ENCODE peak calls at places on chromosomes 11 and 22, in nine cellular contexts. Z is progenitor cell of endocrine pancreas, N is endothelial cell, A is adrenal gland, T is psoas muscle, L is heart right ventricle, X is osteocyte, C is astrocyte of the spinal cord, P is body of pancreas. R is an unnamed sample.

GRCh38 chr22:50218996-50219727 is 18.4 kb downstream of the SELENOO start:
- DNase-seq in X (peak), Z (no peak), L (peak), T (peak), P (peak), A (peak), N (no peak), C (peak), R (no peak)

GRCh38 chr22:38657248-38657909 is 941 bp downstream of the CBY1 start:
- DNase-seq in X (no peak), Z (no peak), P (peak), T (no peak), N (peak), A (no peak), L (no peak), C (peak), R (no peak)

GRCh38 chr11:122812612-122813011 is 25.7 kb upstream of the CRTAM start:
- DNase-seq in C (no peak), A (no peak), Z (no peak), T (no peak), P (no peak), N (no peak), L (no peak), X (no peak), R (no peak)

GRCh38 chr11:130849215-130849568 is 67.1 kb downstream of the SNX19 start:
- DNase-seq in C (peak), Z (no peak), P (no peak), N (no peak), X (no peak), A (no peak), T (no peak), L (no peak), R (no peak)

GRCh38 chr11:65498042-65498726 is 661 bp upstream of the MALAT1 start:
- DNase-seq in P (peak), L (no peak), T (peak), N (no peak), C (no peak), X (no peak), A (peak), Z (no peak), R (no peak)

GRCh38 chr11:2194877-2195755 is 23.5 kb upstream of the TH start:
- DNase-seq in Z (peak), A (peak), L (peak), X (no peak), N (peak), C (peak), T (no peak), P (peak), R (no peak)

GRCh38 chr11:128772814-128773213 is 78.9 kb downstream of the FLI1 start:
- DNase-seq in C (no peak), Z (no peak), L (peak), P (peak), A (peak), N (no peak), X (no peak), T (peak), R (no peak)

GRCh38 chr22:18031670-18032454 is 7.5 kb upstream of the MICAL3 start:
- DNase-seq in X (peak), Z (no peak), C (peak), T (peak), N (no peak), P (peak), L (no peak), A (peak), R (no peak)

GRCh38 chr11:85718991-85719807 is 33.2 kb upstream of the CCDC89 start:
- DNase-seq in Z (no peak), P (peak), A (no peak), N (no peak), X (no peak), L (peak), T (peak), C (peak), R (no peak)

GRCh38 chr11:68269414-68270081 is 2.2 kb downstream of the C11orf24 start:
- DNase-seq in L (no peak), N (no peak), C (peak), A (no peak), Z (no peak), X (no peak), T (no peak), P (no peak), R (no peak)

GRCh38 chr11:30310623-30311022 is 12.3 kb upstream of the ARL14EP start:
- DNase-seq in L (no peak), C (no peak), T (no peak), Z (no peak), A (no peak), N (no peak), P (no peak), X (no peak), R (no peak)

GRCh38 chr11:107545101-107545514 is 20.4 kb downstream of the ALKBH8 start:
- DNase-seq in P (no peak), L (no peak), N (no peak), T (no peak), X (no peak), Z (no peak), A (no peak), C (peak), R (no peak)

GRCh38 chr11:94031625-94032024 is 10.5 kb downstream of the HEPHL1 start:
- DNase-seq in Z (no peak), C (no peak), P (no peak), X (no peak), L (no peak), N (no peak), T (no peak), A (no peak), R (no peak)

GRCh38 chr11:94027210-94027609 is 6.1 kb downstream of the HEPHL1 start:
- DNase-seq in L (no peak), Z (no peak), P (no peak), X (no peak), C (no peak), N (no peak), A (no peak), T (no peak), R (no peak)

GRCh38 chr11:94025695-94026394 is 4.7 kb downstream of the HEPHL1 start:
- DNase-seq in C (peak), N (no peak), T (no peak), P (no peak), L (no peak), Z (no peak), A (no peak), X (no peak), R (no peak)

GRCh38 chr11:94030059-94030458 is 8.9 kb downstream of the HEPHL1 start:
- DNase-seq in X (no peak), C (no peak), A (no peak), P (no peak), Z (no peak), L (no peak), N (no peak), T (no peak), R (no peak)

DNA sequence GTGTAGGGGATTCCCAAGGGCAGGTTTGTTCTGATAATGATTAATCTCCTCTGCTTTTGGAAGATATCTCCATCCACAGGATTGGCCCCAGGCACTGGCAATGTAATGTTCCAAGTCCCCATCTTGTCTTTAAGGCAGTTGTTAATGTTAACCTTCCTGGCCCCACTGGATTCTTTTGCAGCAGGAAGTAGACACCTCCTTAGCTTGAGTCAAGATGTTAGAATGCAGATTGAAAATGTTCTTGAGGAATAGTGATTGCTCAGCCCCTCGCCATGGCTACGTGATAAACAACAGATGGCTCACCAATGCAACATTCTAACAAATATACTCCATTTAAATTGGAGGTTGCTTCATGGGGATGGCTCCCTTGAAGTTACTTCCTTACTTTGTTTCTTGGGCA is 7.3 kb downstream of the HEPHL1 start:
- DNase-seq in T (no peak), X (no peak), L (no peak), C (peak), N (no peak), P (no peak), A (no peak), Z (no peak), R (no peak)
- TF ChIP-seq CTCF in T (no peak), X (no peak), L (no peak), C (no peak), N (no peak), P (no peak), A (no peak), Z (no peak), R (no peak)

DNA sequence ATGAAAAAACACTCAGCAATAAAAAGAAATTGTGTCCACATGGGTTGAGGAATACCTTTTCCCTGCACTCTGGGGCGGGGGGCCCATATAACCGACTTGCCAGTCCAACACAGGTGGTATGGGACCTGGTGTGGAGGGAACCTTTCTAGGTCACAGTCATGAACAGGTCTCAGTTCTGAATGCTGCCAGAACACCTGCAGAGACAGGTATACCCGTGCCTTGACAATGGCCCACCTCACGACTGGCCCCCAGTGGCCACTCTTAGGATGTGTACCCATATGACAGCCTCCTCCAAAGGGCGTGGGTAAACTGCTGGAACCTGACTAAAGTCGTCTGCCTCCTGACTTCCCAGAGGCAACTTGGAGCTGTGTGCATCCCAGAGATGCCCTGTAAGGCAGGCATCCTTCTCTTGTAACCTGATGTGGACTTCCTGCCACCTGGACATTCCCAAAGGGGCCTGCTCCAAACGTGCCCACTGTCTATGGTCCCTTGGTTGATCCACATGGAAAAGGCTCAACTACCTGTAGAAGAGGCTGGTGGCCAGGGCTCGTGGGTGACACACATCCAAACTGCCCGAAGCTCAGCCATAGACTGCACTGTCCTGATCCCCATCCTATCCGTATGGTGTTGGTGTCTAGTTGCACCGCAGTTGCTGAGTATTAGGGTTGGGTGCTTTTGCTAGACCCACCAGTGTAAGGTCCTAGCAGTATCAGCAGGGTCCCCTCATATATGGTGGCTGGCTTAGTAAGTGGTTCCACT is 859.3 kb downstream of the BRD1 start:
- DNase-seq in C (no peak), T (no peak), P (peak), X (peak), L (no peak), A (peak), Z (peak), N (peak), R (peak)
- TF ChIP-seq CTCF in C (no peak), T (no peak), P (peak), X (peak), L (no peak), A (peak), Z (peak), N (peak), R (peak)

GRCh38 chr11:14290422-14290821 is 68.6 kb downstream of the RRAS2 start:
- DNase-seq in P (no peak), Z (no peak), C (no peak), T (no peak), A (no peak), N (no peak), X (no peak), L (no peak), R (no peak)
- TF ChIP-seq CTCF in P (no peak), Z (no peak), C (no peak), T (no peak), A (no peak), N (peak), X (no peak), L (no peak), R (peak)

GRCh38 chr11:704189-704798 is 1.7 kb upstream of the EPS8L2 start:
- DNase-seq in N (no peak), L (no peak), C (no peak), P (no peak), A (no peak), X (no peak), T (no peak), Z (no peak), R (no peak)

GRCh38 chr11:703515-703914 is 2.5 kb upstream of the EPS8L2 start:
- DNase-seq in T (no peak), A (no peak), P (no peak), Z (no peak), L (no peak), C (no peak), N (no peak), X (no peak), R (no peak)

GRCh38 chr11:699753-700152 is 4.1 kb downstream of the TMEM80 start:
- DNase-seq in A (no peak), L (no peak), Z (no peak), X (no peak), P (no peak), T (no peak), C (no peak), N (no peak), R (no peak)

GRCh38 chr11:702731-703461 is 3.1 kb upstream of the EPS8L2 start:
- DNase-seq in L (no peak), N (no peak), C (no peak), P (peak), T (peak), A (no peak), Z (no peak), X (no peak), R (no peak)

GRCh38 chr11:701741-702513 is 4.1 kb upstream of the EPS8L2 start:
- DNase-seq in P (no peak), A (no peak), Z (no peak), L (no peak), C (no peak), X (no peak), N (no peak), T (no peak), R (no peak)
- TF ChIP-seq CTCF in P (no peak), A (no peak), Z (no peak), L (no peak), C (no peak), X (no peak), N (no peak), T (no peak), R (no peak)

R was measured in type B pancreatic cell.